ENCODE peak calls at places on chromosomes 6 and 20, in ten cellular contexts. B is GM23338; M is OCI-M1; W is HepG2; H is globus pallidus; V is breast epithelium; Z is stimulated activated CD4-positive, alpha-beta T cell treated with anti-CD3 and anti-CD28 coated beads, Interleukin-12 subunit alpha, Interleukin-12 subunit beta, amount 100 ng/mL, for 4 hours; E is head of caudate nucleus; U is testis; P is cardiac fibroblast. F is an unnamed sample.

GRCh38 chr20:53926428-53927028 is 143.9 kb downstream of the BCAS1 start:
- DNase-seq in B (no peak), M (no peak), W (peak; percentile 98), H (no peak), V (no peak), Z (no peak), E (peak; percentile 48), U (no peak), P (peak; percentile 99), F (no peak)

GRCh38 chr6:165685302-165685701 is 22.3 kb upstream of the PDE10A start:
- DNase-seq in B (no peak), M (no peak), W (no peak), H (no peak), V (no peak), Z (no peak), E (no peak), U (no peak), P (no peak), F (no peak)

GRCh38 chr20:16476032-16476431 is 97.2 kb downstream of the KIF16B start:
- DNase-seq in B (peak; percentile 72), M (peak; percentile 82), W (peak; percentile 76), H (peak; percentile 68), V (no peak), Z (no peak), E (no peak), U (no peak), P (peak; percentile 75), F (no peak)

GRCh38 chr6:47342824-47343223 is 33.1 kb upstream of the TNFRSF21 start:
- DNase-seq in B (no peak), M (no peak), W (no peak), H (no peak), V (no peak), Z (no peak), E (no peak), U (no peak), P (no peak), F (no peak)

GRCh38 chr6:35602133-35602946 is 86.4 kb downstream of the FKBP5 start:
- DNase-seq in B (no peak), M (peak; percentile 33), W (peak; percentile 35), H (peak; percentile 43), V (peak; percentile 59), Z (no peak), E (no peak), U (no peak), P (peak; percentile 78), F (no peak)

GRCh38 chr6:131199568-131200272 is 64.5 kb downstream of the AKAP7 start:
- DNase-seq in B (peak; percentile 93), M (peak; percentile 73), W (peak; percentile 63), H (peak; percentile 33), V (no peak), Z (peak; percentile 35), E (no peak), U (no peak), P (peak; percentile 82), F (peak; percentile 56)

GRCh38 chr6:104884867-104885517 is 25.3 kb upstream of the HACE1 start:
- DNase-seq in B (peak; percentile 28), M (no peak), W (no peak), H (no peak), V (no peak), Z (no peak), E (peak; percentile 50), U (no peak), P (no peak), F (no peak)

GRCh38 chr6:30219244-30219643 is 6.0 kb upstream of the TRIM26 start:
- DNase-seq in B (peak; percentile 78), M (peak; percentile 86), W (peak; percentile 77), H (no peak), V (no peak), Z (no peak), E (peak; percentile 49), U (peak; percentile 55), P (peak; percentile 68), F (peak; percentile 37)

GRCh38 chr6:15368873-15369272 is 123.0 kb downstream of the JARID2 start:
- DNase-seq in B (no peak), M (peak; percentile 54), W (no peak), H (no peak), V (no peak), Z (no peak), E (no peak), U (no peak), P (no peak), F (no peak)

GRCh38 chr6:156925718-156926607 is 148.8 kb downstream of the ARID1B start:
- DNase-seq in B (peak; percentile 57), M (no peak), W (no peak), H (no peak), V (no peak), Z (no peak), E (no peak), U (no peak), P (no peak), F (no peak)

GRCh38 chr20:18904624-18905023 is 91.0 kb downstream of the SCP2D1 start:
- DNase-seq in B (peak; percentile 13), M (peak; percentile 15), W (no peak), H (peak; percentile 1), V (no peak), Z (no peak), E (no peak), U (peak; percentile 24), P (peak; percentile 5), F (no peak)

GRCh38 chr6:50819527-50819905 is 845 bp downstream of the TFAP2B start:
- DNase-seq in B (no peak), M (no peak), W (no peak), H (no peak), V (no peak), Z (no peak), E (no peak), U (no peak), P (no peak), F (no peak)

GRCh38 chr6:137148291-137149076 is 25.0 kb downstream of the IL22RA2 start:
- DNase-seq in B (no peak), M (no peak), W (peak; percentile 45), H (no peak), V (no peak), Z (no peak), E (no peak), U (no peak), P (peak; percentile 86), F (no peak)

GRCh38 chr6:167973092-167973880 is 24.2 kb upstream of the KIF25 start:
- DNase-seq in B (no peak), M (no peak), W (no peak), H (no peak), V (no peak), Z (no peak), E (no peak), U (no peak), P (no peak), F (no peak)

GRCh38 chr6:111874030-111874425 is 776 bp upstream of the FYN start:
- DNase-seq in B (peak; percentile 47), M (peak; percentile 51), W (no peak), H (no peak), V (no peak), Z (peak; percentile 59), E (no peak), U (peak; percentile 33), P (peak; percentile 43), F (no peak)

GRCh38 chr6:168043193-168043847 is 35.7 kb downstream of the FRMD1 start:
- DNase-seq in B (no peak), M (no peak), W (no peak), H (no peak), V (no peak), Z (no peak), E (no peak), U (no peak), P (no peak), F (no peak)

GRCh38 chr6:159487636-159488035 is 205.4 kb downstream of the SOD2 start:
- DNase-seq in B (no peak), M (no peak), W (no peak), H (no peak), V (no peak), Z (no peak), E (no peak), U (no peak), P (peak; percentile 14), F (no peak)

GRCh38 chr6:14095444-14095843 is 22.1 kb upstream of the CD83 start:
- DNase-seq in B (no peak), M (no peak), W (no peak), H (no peak), V (no peak), Z (no peak), E (no peak), U (no peak), P (no peak), F (no peak)

GRCh38 chr6:158644227-158645063 is at the start of gene DYNLT1:
- DNase-seq in B (peak; percentile 95), M (peak; percentile 96), W (peak; percentile 90), H (peak; percentile 86), V (peak; percentile 92), Z (peak; percentile 88), E (peak; percentile 88), U (peak; percentile 95), P (peak; percentile 91), F (peak; percentile 80)

GRCh38 chr6:138844203-138844602 is 48.3 kb downstream of the ECT2L start:
- DNase-seq in B (peak; percentile 38), M (no peak), W (peak; percentile 24), H (peak; percentile 17), V (no peak), Z (no peak), E (no peak), U (peak; percentile 36), P (peak; percentile 33), F (no peak)

GRCh38 chr6:43665376-43665775 is 20.5 kb downstream of the RSPH9 start:
- DNase-seq in B (no peak), M (no peak), W (no peak), H (no peak), V (no peak), Z (no peak), E (no peak), U (no peak), P (peak; percentile 29), F (no peak)

GRCh38 chr6:11006060-11006459 is 38.0 kb downstream of the ELOVL2 start:
- DNase-seq in B (no peak), M (no peak), W (peak; percentile 29), H (no peak), V (no peak), Z (no peak), E (no peak), U (no peak), P (no peak), F (no peak)

GRCh38 chr20:2042400-2042799 is 48.5 kb upstream of the PDYN start:
- DNase-seq in B (no peak), M (no peak), W (no peak), H (no peak), V (no peak), Z (no peak), E (no peak), U (no peak), P (peak; percentile 56), F (no peak)

GRCh38 chr6:163252132-163252729 is 162.3 kb upstream of the QKI start:
- DNase-seq in B (no peak), M (no peak), W (no peak), H (peak; percentile 62), V (no peak), Z (no peak), E (peak; percentile 49), U (no peak), P (no peak), F (no peak)

GRCh38 chr6:5497896-5498578 is 236.7 kb downstream of the FARS2 start:
- DNase-seq in B (no peak), M (no peak), W (no peak), H (no peak), V (no peak), Z (no peak), E (no peak), U (no peak), P (peak; percentile 87), F (no peak)

GRCh38 chr6:43680583-43681120 is 6.9 kb downstream of the MRPS18A start:
- DNase-seq in B (no peak), M (no peak), W (no peak), H (no peak), V (no peak), Z (no peak), E (no peak), U (no peak), P (no peak), F (no peak)

GRCh38 chr20:54103067-54103761 is 32.8 kb upstream of the BCAS1 start:
- DNase-seq in B (peak; percentile 89), M (peak; percentile 82), W (peak; percentile 96), H (peak; percentile 53), V (no peak), Z (peak; percentile 77), E (peak; percentile 24), U (peak; percentile 85), P (peak; percentile 83), F (peak; percentile 70)

GRCh38 chr6:68975064-68975463 is 340.0 kb downstream of the ADGRB3 start:
- DNase-seq in B (peak; percentile 42), M (peak; percentile 73), W (no peak), H (peak; percentile 95), V (no peak), Z (no peak), E (peak; percentile 84), U (peak; percentile 51), P (peak; percentile 42), F (no peak)

F was measured in effector memory CD8-positive, alpha-beta T cell.